ENCODE peak calls at places on chromosomes 16 and 17, in four cellular contexts. W is iris pigment epithelial cell; B is C1 segment of cervical spinal cord; R is stimulated activated CD4-positive, alpha-beta T cell treated with anti-CD3 and anti-CD28 coated beads, Interleukin-4, amount 100 ng/mL, for 4 hours. P is an unnamed sample.

GRCh38 chr17:9389116-9389515 is 186.5 kb downstream of the STX8 start:
- DNase-seq in W (peak; percentile 99), B (no peak), R (no peak), P (no peak)

GRCh38 chr17:53900951-53901350 is 78.2 kb downstream of the KIF2B start:
- DNase-seq in W (no peak), B (no peak), R (no peak), P (no peak)

GRCh38 chr16:27547134-27547533 is 2.6 kb downstream of the GTF3C1 start:
- DNase-seq in W (peak; percentile 82), B (no peak), R (no peak), P (no peak)

GRCh38 chr16:48291303-48291702 is 44.0 kb upstream of the ABCC11 start:
- DNase-seq in W (no peak), B (no peak), R (no peak), P (no peak)

GRCh38 chr17:82943339-82943738 is 103.5 kb upstream of the ZNF750 start:
- DNase-seq in W (no peak), B (no peak), R (no peak), P (no peak)

GRCh38 chr16:84247341-84247740 is 7.5 kb upstream of the KCNG4 start:
- DNase-seq in W (no peak), B (no peak), R (no peak), P (no peak)

GRCh38 chr17:48816438-48816773 is 623 bp downstream of the TTLL6 start:
- DNase-seq in W (no peak), B (no peak), R (no peak), P (no peak)

GRCh38 chr17:61425682-61426481 is 26.2 kb downstream of the TBX2 start:
- DNase-seq in W (no peak), B (no peak), R (no peak), P (no peak)